ENCODE peak calls at places on chromosome 14, in five cellular contexts. One of them, this sample, is unnamed.

GRCh38 chr14:99163446-99163845 is 108.6 kb downstream of the BCL11B start:
- DNase-seq in endothelial cell of umbilical vein: no peak
- DNase-seq in HepG2: no peak
- DNase-seq in K562: no peak
- DNase-seq in A549: no peak
- DNase-seq in this sample: no peak

GRCh38 chr14:81178063-81178462 is 42.7 kb downstream of the GTF2A1 start:
- DNase-seq in HepG2: no peak
- DNase-seq in endothelial cell of umbilical vein: peak
- DNase-seq in A549: no peak
- DNase-seq in K562: no peak
- DNase-seq in this sample: no peak

GRCh38 chr14:23185046-23185445 is 1.6 kb upstream of the SLC7A8 start:
- DNase-seq in endothelial cell of umbilical vein: peak
- DNase-seq in K562: no peak
- DNase-seq in A549: no peak
- DNase-seq in HepG2: no peak
- DNase-seq in this sample: peak

GRCh38 chr14:36646664-36647416 is 14.8 kb upstream of the PAX9 start:
- DNase-seq in K562: no peak
- DNase-seq in HepG2: no peak
- DNase-seq in A549: no peak
- DNase-seq in endothelial cell of umbilical vein: no peak
- DNase-seq in this sample: no peak

GRCh38 chr14:55249423-55249822 is 21.8 kb upstream of the FBXO34 start:
- DNase-seq in A549: no peak
- DNase-seq in K562: no peak
- DNase-seq in HepG2: no peak
- DNase-seq in endothelial cell of umbilical vein: no peak
- DNase-seq in this sample: no peak

GRCh38 chr14:96255501-96256366 is at the start of gene BDKRB1:
- DNase-seq in A549: no peak
- DNase-seq in HepG2: no peak
- DNase-seq in endothelial cell of umbilical vein: no peak
- DNase-seq in K562: no peak
- DNase-seq in this sample: no peak

GRCh38 chr14:73502017-73502619 is 11.4 kb downstream of the RIOX1 start:
- DNase-seq in K562: no peak
- DNase-seq in endothelial cell of umbilical vein: no peak
- DNase-seq in HepG2: no peak
- DNase-seq in A549: no peak
- DNase-seq in this sample: peak

GRCh38 chr14:52078093-52078492 is 9.2 kb upstream of the NID2 start:
- DNase-seq in K562: no peak
- DNase-seq in A549: no peak
- DNase-seq in endothelial cell of umbilical vein: peak
- DNase-seq in HepG2: no peak
- DNase-seq in this sample: no peak

GRCh38 chr14:52052289-52052943 is 16.4 kb downstream of the NID2 start:
- DNase-seq in HepG2: no peak
- DNase-seq in endothelial cell of umbilical vein: no peak
- DNase-seq in K562: no peak
- DNase-seq in A549: no peak
- DNase-seq in this sample: no peak

GRCh38 chr14:41285193-41285748 is 321.4 kb upstream of the LRFN5 start:
- DNase-seq in A549: no peak
- DNase-seq in endothelial cell of umbilical vein: no peak
- DNase-seq in K562: no peak
- DNase-seq in HepG2: peak
- DNase-seq in this sample: peak

GRCh38 chr14:73771848-73772705 is 57.9 kb upstream of the PNMA1 start:
- DNase-seq in K562: peak
- DNase-seq in HepG2: peak
- DNase-seq in endothelial cell of umbilical vein: peak
- DNase-seq in A549: no peak
- DNase-seq in this sample: peak

GRCh38 chr14:89479802-89480201 is 62.8 kb upstream of the FOXN3 start:
- DNase-seq in A549: no peak
- DNase-seq in endothelial cell of umbilical vein: no peak
- DNase-seq in K562: no peak
- DNase-seq in HepG2: no peak
- DNase-seq in this sample: no peak

GRCh38 chr14:104085889-104086201 is 345 bp downstream of the ASPG start:
- DNase-seq in endothelial cell of umbilical vein: no peak
- DNase-seq in A549: no peak
- DNase-seq in K562: no peak
- DNase-seq in HepG2: no peak
- DNase-seq in this sample: no peak

GRCh38 chr14:38056270-38056669 is 151.4 kb upstream of the SSTR1 start:
- DNase-seq in A549: no peak
- DNase-seq in K562: no peak
- DNase-seq in HepG2: no peak
- DNase-seq in endothelial cell of umbilical vein: no peak
- DNase-seq in this sample: peak

GRCh38 chr14:64663174-64663573 is 41.0 kb upstream of the PLEKHG3 start:
- DNase-seq in endothelial cell of umbilical vein: peak
- DNase-seq in K562: no peak
- DNase-seq in A549: no peak
- DNase-seq in HepG2: no peak
- DNase-seq in this sample: no peak

GRCh38 chr14:53149656-53150319 is 3.3 kb downstream of the DDHD1 start:
- DNase-seq in A549: no peak
- DNase-seq in HepG2: no peak
- DNase-seq in K562: no peak
- DNase-seq in endothelial cell of umbilical vein: no peak
- DNase-seq in this sample: peak
- H3K4me3 ChIP-seq in A549: no peak
- H3K4me3 ChIP-seq in HepG2: no peak
- H3K4me3 ChIP-seq in K562: no peak
- H3K4me3 ChIP-seq in endothelial cell of umbilical vein: no peak
- H3K4me3 ChIP-seq in this sample: peak

GRCh38 chr14:39432179-39432618 is at the start of gene FBXO33:
- DNase-seq in K562: peak
- DNase-seq in HepG2: peak
- DNase-seq in endothelial cell of umbilical vein: peak
- DNase-seq in A549: peak
- DNase-seq in this sample: peak

GRCh38 chr14:39433452-39433813 is 1.2 kb upstream of the FBXO33 start:
- DNase-seq in A549: no peak
- DNase-seq in K562: no peak
- DNase-seq in HepG2: no peak
- DNase-seq in endothelial cell of umbilical vein: no peak
- DNase-seq in this sample: no peak

GRCh38 chr14:39434401-39434800 is 2.2 kb upstream of the FBXO33 start:
- DNase-seq in endothelial cell of umbilical vein: no peak
- DNase-seq in K562: no peak
- DNase-seq in HepG2: no peak
- DNase-seq in A549: no peak
- DNase-seq in this sample: no peak

GRCh38 chr14:39431416-39432178 is 636 bp downstream of the FBXO33 start:
- DNase-seq in K562: peak
- DNase-seq in HepG2: peak
- DNase-seq in A549: peak
- DNase-seq in endothelial cell of umbilical vein: peak
- DNase-seq in this sample: peak

DNA sequence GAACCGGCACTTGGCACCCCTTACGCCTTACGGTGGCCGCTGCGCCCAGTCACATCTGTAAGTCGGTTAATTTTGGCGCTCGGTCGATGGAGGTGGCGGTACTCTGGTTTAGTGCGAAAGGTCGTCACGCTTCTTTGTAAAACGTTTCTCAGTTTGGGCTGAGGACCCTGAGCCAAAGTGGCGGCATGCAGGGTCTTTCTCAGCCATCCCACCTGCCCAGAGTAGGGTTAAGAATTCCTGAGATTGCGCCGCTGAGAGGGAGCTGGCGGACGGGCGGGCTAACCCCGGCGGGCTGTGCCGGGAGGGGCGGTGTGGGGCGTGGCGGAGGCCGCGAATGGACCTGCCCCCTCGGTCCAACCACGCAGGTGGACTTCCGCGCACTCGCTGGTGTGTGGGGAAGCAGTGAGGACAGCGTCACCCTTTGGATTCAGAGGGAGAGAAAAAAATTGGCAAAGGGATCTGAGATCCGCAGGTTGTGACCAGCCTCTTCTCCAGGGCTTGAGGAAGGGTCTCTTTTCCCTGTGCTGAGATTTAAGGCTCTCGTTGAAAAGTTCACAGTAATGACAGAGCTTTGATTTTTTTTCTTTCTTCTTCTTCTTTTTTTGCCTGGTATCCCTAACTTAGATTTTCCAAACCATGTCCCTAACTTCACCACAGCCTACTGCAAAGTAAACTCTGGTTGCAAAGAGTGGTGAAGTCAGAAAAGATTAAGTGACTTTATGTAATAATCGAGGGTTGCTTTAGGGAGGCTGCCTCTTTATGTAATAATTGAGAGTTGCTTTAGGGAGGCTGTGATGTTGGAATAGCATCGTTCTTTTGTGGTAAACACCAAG is 602 bp upstream of the FBXO33 start:
- DNase-seq in endothelial cell of umbilical vein: peak
- DNase-seq in A549: peak
- DNase-seq in HepG2: peak
- DNase-seq in K562: peak
- DNase-seq in this sample: peak
- TF ChIP-seq POLR2A in endothelial cell of umbilical vein: peak
- TF ChIP-seq POLR2A in A549: peak
- TF ChIP-seq POLR2A in HepG2: peak
- TF ChIP-seq POLR2A in K562: no peak
- TF ChIP-seq POLR2A in this sample: no peak

GRCh38 chr14:20905661-20906060 is 14.5 kb downstream of the RNASE3 start:
- DNase-seq in HepG2: no peak
- DNase-seq in K562: no peak
- DNase-seq in endothelial cell of umbilical vein: no peak
- DNase-seq in A549: no peak
- DNase-seq in this sample: peak
- TF ChIP-seq MYC in HepG2: no peak
- TF ChIP-seq MYC in K562: no peak
- TF ChIP-seq MYC in endothelial cell of umbilical vein: no peak
- TF ChIP-seq MYC in A549: no peak
- TF ChIP-seq MYC in this sample: no peak

DNA sequence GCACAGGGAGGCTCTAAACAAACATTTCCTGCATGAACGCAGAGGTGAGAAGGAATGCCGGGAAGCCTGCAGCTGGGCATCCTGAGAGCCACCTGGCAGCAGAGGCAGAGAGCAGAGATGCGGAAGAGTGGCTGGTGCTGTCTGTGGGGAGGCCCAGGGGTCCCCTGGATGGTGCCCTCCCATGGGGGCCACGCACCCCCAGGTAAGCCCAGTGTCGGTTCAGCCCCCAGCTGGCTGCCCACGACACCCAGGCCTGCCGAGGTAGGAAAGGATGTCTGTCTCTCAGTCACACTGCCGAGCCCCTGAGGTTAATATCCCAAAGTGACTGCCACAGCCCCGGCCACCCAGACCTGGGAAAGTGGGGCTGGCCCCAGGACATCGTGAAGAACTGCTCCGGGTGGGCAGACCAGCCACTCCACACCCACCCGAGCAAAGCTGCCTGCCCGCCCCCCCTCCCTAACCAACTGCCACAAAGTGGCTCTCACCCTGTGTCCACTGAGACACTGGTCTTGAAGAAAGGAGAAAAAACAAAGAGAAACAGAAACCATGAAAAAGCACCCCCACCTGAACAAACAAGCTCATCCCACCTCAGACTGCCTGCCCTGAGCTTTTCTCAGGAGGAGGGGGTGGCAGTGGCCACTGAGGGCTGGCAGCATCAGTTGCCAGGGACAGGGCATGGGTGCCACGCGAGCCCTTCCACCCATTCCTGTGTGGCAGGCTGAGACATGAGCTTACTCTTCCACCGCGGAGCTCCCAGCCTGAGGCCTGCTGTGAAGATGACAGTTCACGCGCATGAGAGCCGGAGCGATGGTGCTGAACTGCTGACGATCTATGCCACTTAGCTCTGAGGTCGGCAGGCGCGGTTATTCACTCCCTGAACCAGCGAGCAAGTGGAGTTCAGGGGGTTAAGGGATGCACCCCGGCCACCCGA is 40.8 kb downstream of the CCDC88C start:
- DNase-seq in HepG2: no peak
- DNase-seq in A549: no peak
- DNase-seq in K562: no peak
- DNase-seq in endothelial cell of umbilical vein: no peak
- DNase-seq in this sample: no peak
- H3K4me3 ChIP-seq in HepG2: no peak
- H3K4me3 ChIP-seq in A549: no peak
- H3K4me3 ChIP-seq in K562: no peak
- H3K4me3 ChIP-seq in endothelial cell of umbilical vein: no peak
- H3K4me3 ChIP-seq in this sample: no peak

GRCh38 chr14:91302391-91302790 is 57.9 kb upstream of the GPR68 start:
- DNase-seq in A549: no peak
- DNase-seq in endothelial cell of umbilical vein: no peak
- DNase-seq in HepG2: no peak
- DNase-seq in K562: no peak
- DNase-seq in this sample: no peak
- TF ChIP-seq POLR2A in A549: no peak
- TF ChIP-seq POLR2A in endothelial cell of umbilical vein: no peak
- TF ChIP-seq POLR2A in HepG2: no peak
- TF ChIP-seq POLR2A in K562: no peak
- TF ChIP-seq POLR2A in this sample: no peak

This sample was measured in NB4.